ENCODE peak calls at places on chromosomes 6 and 20, in eight cellular contexts. One of them, this sample, is unnamed.

GRCh38 chr6:166541876-166542579 is 44.5 kb downstream of the RAMACL start:
- DNase-seq in neural progenitor cell: no peak
- DNase-seq in esophagus squamous epithelium: no peak
- DNase-seq in ELR: no peak
- DNase-seq in mucosa of descending colon: no peak
- DNase-seq in HTR-8/SVneo: no peak
- DNase-seq in cardiac muscle cell: no peak
- DNase-seq in activated CD4-positive, alpha-beta T cell treated with anti-CD3 and anti-CD28 coated beads for 1 hour: no peak
- DNase-seq in this sample: no peak

GRCh38 chr6:170073846-170074245 is 217.0 kb downstream of the DLL1 start:
- DNase-seq in neural progenitor cell: no peak
- DNase-seq in esophagus squamous epithelium: no peak
- DNase-seq in ELR: no peak
- DNase-seq in mucosa of descending colon: no peak
- DNase-seq in HTR-8/SVneo: no peak
- DNase-seq in cardiac muscle cell: no peak
- DNase-seq in activated CD4-positive, alpha-beta T cell treated with anti-CD3 and anti-CD28 coated beads for 1 hour: no peak
- DNase-seq in this sample: peak

GRCh38 chr6:87212596-87212995 is 57.2 kb downstream of the ZNF292 start:
- DNase-seq in neural progenitor cell: no peak
- DNase-seq in esophagus squamous epithelium: no peak
- DNase-seq in ELR: no peak
- DNase-seq in mucosa of descending colon: no peak
- DNase-seq in HTR-8/SVneo: no peak
- DNase-seq in cardiac muscle cell: no peak
- DNase-seq in activated CD4-positive, alpha-beta T cell treated with anti-CD3 and anti-CD28 coated beads for 1 hour: no peak
- DNase-seq in this sample: no peak

GRCh38 chr6:129675669-129676472 is 34.1 kb downstream of the ARHGAP18 start:
- DNase-seq in neural progenitor cell: no peak
- DNase-seq in esophagus squamous epithelium: no peak
- DNase-seq in ELR: no peak
- DNase-seq in mucosa of descending colon: no peak
- DNase-seq in HTR-8/SVneo: no peak
- DNase-seq in cardiac muscle cell: no peak
- DNase-seq in activated CD4-positive, alpha-beta T cell treated with anti-CD3 and anti-CD28 coated beads for 1 hour: no peak
- DNase-seq in this sample: no peak

GRCh38 chr6:158938811-158939254 is 61.2 kb downstream of the RSPH3 start:
- DNase-seq in neural progenitor cell: peak
- DNase-seq in esophagus squamous epithelium: no peak
- DNase-seq in ELR: peak
- DNase-seq in mucosa of descending colon: peak
- DNase-seq in HTR-8/SVneo: no peak
- DNase-seq in cardiac muscle cell: no peak
- DNase-seq in activated CD4-positive, alpha-beta T cell treated with anti-CD3 and anti-CD28 coated beads for 1 hour: no peak
- DNase-seq in this sample: no peak

GRCh38 chr6:26017567-26017966 is 55.0 kb downstream of the TRIM38 start:
- DNase-seq in neural progenitor cell: no peak
- DNase-seq in esophagus squamous epithelium: no peak
- DNase-seq in ELR: peak
- DNase-seq in mucosa of descending colon: peak
- DNase-seq in HTR-8/SVneo: peak
- DNase-seq in cardiac muscle cell: no peak
- DNase-seq in activated CD4-positive, alpha-beta T cell treated with anti-CD3 and anti-CD28 coated beads for 1 hour: peak
- DNase-seq in this sample: peak

GRCh38 chr6:167907837-167908681 is 81.3 kb downstream of the AFDN start:
- DNase-seq in neural progenitor cell: no peak
- DNase-seq in esophagus squamous epithelium: no peak
- DNase-seq in ELR: peak
- DNase-seq in mucosa of descending colon: no peak
- DNase-seq in HTR-8/SVneo: peak
- DNase-seq in cardiac muscle cell: peak
- DNase-seq in activated CD4-positive, alpha-beta T cell treated with anti-CD3 and anti-CD28 coated beads for 1 hour: no peak
- DNase-seq in this sample: no peak

GRCh38 chr20:38700926-38701325 is 23.4 kb upstream of the SLC32A1 start:
- DNase-seq in neural progenitor cell: no peak
- DNase-seq in esophagus squamous epithelium: no peak
- DNase-seq in ELR: no peak
- DNase-seq in mucosa of descending colon: no peak
- DNase-seq in HTR-8/SVneo: no peak
- DNase-seq in cardiac muscle cell: no peak
- DNase-seq in activated CD4-positive, alpha-beta T cell treated with anti-CD3 and anti-CD28 coated beads for 1 hour: no peak
- DNase-seq in this sample: no peak

GRCh38 chr6:138795809-138796469 is at the start of gene ECT2L:
- DNase-seq in neural progenitor cell: peak
- DNase-seq in esophagus squamous epithelium: no peak
- DNase-seq in ELR: peak
- DNase-seq in mucosa of descending colon: peak
- DNase-seq in HTR-8/SVneo: no peak
- DNase-seq in cardiac muscle cell: peak
- DNase-seq in activated CD4-positive, alpha-beta T cell treated with anti-CD3 and anti-CD28 coated beads for 1 hour: no peak
- DNase-seq in this sample: no peak

GRCh38 chr6:48141975-48142374 is 31.0 kb upstream of the PTCHD4 start:
- DNase-seq in neural progenitor cell: no peak
- DNase-seq in esophagus squamous epithelium: no peak
- DNase-seq in ELR: no peak
- DNase-seq in mucosa of descending colon: no peak
- DNase-seq in HTR-8/SVneo: no peak
- DNase-seq in cardiac muscle cell: no peak
- DNase-seq in activated CD4-positive, alpha-beta T cell treated with anti-CD3 and anti-CD28 coated beads for 1 hour: no peak
- DNase-seq in this sample: no peak

GRCh38 chr20:63472159-63472811 is at the start of gene KCNQ2:
- DNase-seq in neural progenitor cell: peak
- DNase-seq in esophagus squamous epithelium: no peak
- DNase-seq in ELR: no peak
- DNase-seq in mucosa of descending colon: no peak
- DNase-seq in HTR-8/SVneo: no peak
- DNase-seq in cardiac muscle cell: peak
- DNase-seq in activated CD4-positive, alpha-beta T cell treated with anti-CD3 and anti-CD28 coated beads for 1 hour: no peak
- DNase-seq in this sample: no peak

GRCh38 chr6:149049230-149049629 is 268.3 kb upstream of the TAB2 start:
- DNase-seq in neural progenitor cell: no peak
- DNase-seq in esophagus squamous epithelium: no peak
- DNase-seq in ELR: peak
- DNase-seq in mucosa of descending colon: no peak
- DNase-seq in HTR-8/SVneo: no peak
- DNase-seq in cardiac muscle cell: no peak
- DNase-seq in activated CD4-positive, alpha-beta T cell treated with anti-CD3 and anti-CD28 coated beads for 1 hour: no peak
- DNase-seq in this sample: no peak

GRCh38 chr20:36093025-36093803 is 61.3 kb upstream of the EPB41L1 start:
- DNase-seq in neural progenitor cell: peak
- DNase-seq in esophagus squamous epithelium: peak
- DNase-seq in ELR: peak
- DNase-seq in mucosa of descending colon: peak
- DNase-seq in HTR-8/SVneo: no peak
- DNase-seq in cardiac muscle cell: peak
- DNase-seq in activated CD4-positive, alpha-beta T cell treated with anti-CD3 and anti-CD28 coated beads for 1 hour: peak
- DNase-seq in this sample: peak

GRCh38 chr6:147434508-147434907 is 74.0 kb upstream of the SAMD5 start:
- DNase-seq in neural progenitor cell: no peak
- DNase-seq in esophagus squamous epithelium: no peak
- DNase-seq in ELR: no peak
- DNase-seq in mucosa of descending colon: no peak
- DNase-seq in HTR-8/SVneo: no peak
- DNase-seq in cardiac muscle cell: no peak
- DNase-seq in activated CD4-positive, alpha-beta T cell treated with anti-CD3 and anti-CD28 coated beads for 1 hour: no peak
- DNase-seq in this sample: no peak

GRCh38 chr6:22108199-22108598 is 188.6 kb downstream of the PRL start:
- DNase-seq in neural progenitor cell: no peak
- DNase-seq in esophagus squamous epithelium: no peak
- DNase-seq in ELR: no peak
- DNase-seq in mucosa of descending colon: no peak
- DNase-seq in HTR-8/SVneo: no peak
- DNase-seq in cardiac muscle cell: no peak
- DNase-seq in activated CD4-positive, alpha-beta T cell treated with anti-CD3 and anti-CD28 coated beads for 1 hour: no peak
- DNase-seq in this sample: no peak

GRCh38 chr20:13877789-13878188 is 93.0 kb downstream of the NDUFAF5 start:
- DNase-seq in neural progenitor cell: no peak
- DNase-seq in esophagus squamous epithelium: no peak
- DNase-seq in ELR: no peak
- DNase-seq in mucosa of descending colon: no peak
- DNase-seq in HTR-8/SVneo: no peak
- DNase-seq in cardiac muscle cell: no peak
- DNase-seq in activated CD4-positive, alpha-beta T cell treated with anti-CD3 and anti-CD28 coated beads for 1 hour: no peak
- DNase-seq in this sample: no peak

GRCh38 chr6:111782887-111783286 is 90.4 kb downstream of the FYN start:
- DNase-seq in neural progenitor cell: no peak
- DNase-seq in esophagus squamous epithelium: no peak
- DNase-seq in ELR: no peak
- DNase-seq in mucosa of descending colon: no peak
- DNase-seq in HTR-8/SVneo: no peak
- DNase-seq in cardiac muscle cell: no peak
- DNase-seq in activated CD4-positive, alpha-beta T cell treated with anti-CD3 and anti-CD28 coated beads for 1 hour: no peak
- DNase-seq in this sample: no peak

GRCh38 chr20:62737971-62738881 is 29.6 kb downstream of the NTSR1 start:
- DNase-seq in neural progenitor cell: peak
- DNase-seq in esophagus squamous epithelium: no peak
- DNase-seq in ELR: no peak
- DNase-seq in mucosa of descending colon: peak
- DNase-seq in HTR-8/SVneo: no peak
- DNase-seq in cardiac muscle cell: no peak
- DNase-seq in activated CD4-positive, alpha-beta T cell treated with anti-CD3 and anti-CD28 coated beads for 1 hour: no peak
- DNase-seq in this sample: no peak

GRCh38 chr6:157823001-157823522 is at the start of gene SNX9:
- DNase-seq in neural progenitor cell: peak
- DNase-seq in esophagus squamous epithelium: no peak
- DNase-seq in ELR: peak
- DNase-seq in mucosa of descending colon: peak
- DNase-seq in HTR-8/SVneo: peak
- DNase-seq in cardiac muscle cell: peak
- DNase-seq in activated CD4-positive, alpha-beta T cell treated with anti-CD3 and anti-CD28 coated beads for 1 hour: peak
- DNase-seq in this sample: peak

GRCh38 chr6:56047931-56048520 is 172.6 kb upstream of the BMP5 start:
- DNase-seq in neural progenitor cell: no peak
- DNase-seq in esophagus squamous epithelium: no peak
- DNase-seq in ELR: no peak
- DNase-seq in mucosa of descending colon: no peak
- DNase-seq in HTR-8/SVneo: no peak
- DNase-seq in cardiac muscle cell: no peak
- DNase-seq in activated CD4-positive, alpha-beta T cell treated with anti-CD3 and anti-CD28 coated beads for 1 hour: no peak
- DNase-seq in this sample: no peak

GRCh38 chr6:136753624-136754023 is 38.7 kb downstream of the MAP3K5 start:
- DNase-seq in neural progenitor cell: no peak
- DNase-seq in esophagus squamous epithelium: no peak
- DNase-seq in ELR: no peak
- DNase-seq in mucosa of descending colon: no peak
- DNase-seq in HTR-8/SVneo: no peak
- DNase-seq in cardiac muscle cell: no peak
- DNase-seq in activated CD4-positive, alpha-beta T cell treated with anti-CD3 and anti-CD28 coated beads for 1 hour: peak
- DNase-seq in this sample: peak

GRCh38 chr6:106694343-106694742 is 65.0 kb downstream of the QRSL1 start:
- DNase-seq in neural progenitor cell: no peak
- DNase-seq in esophagus squamous epithelium: no peak
- DNase-seq in ELR: no peak
- DNase-seq in mucosa of descending colon: no peak
- DNase-seq in HTR-8/SVneo: no peak
- DNase-seq in cardiac muscle cell: no peak
- DNase-seq in activated CD4-positive, alpha-beta T cell treated with anti-CD3 and anti-CD28 coated beads for 1 hour: no peak
- DNase-seq in this sample: no peak

GRCh38 chr6:17705428-17705777 is 1.3 kb downstream of the NUP153 start:
- DNase-seq in neural progenitor cell: no peak
- DNase-seq in esophagus squamous epithelium: no peak
- DNase-seq in ELR: peak
- DNase-seq in mucosa of descending colon: no peak
- DNase-seq in HTR-8/SVneo: peak
- DNase-seq in cardiac muscle cell: peak
- DNase-seq in activated CD4-positive, alpha-beta T cell treated with anti-CD3 and anti-CD28 coated beads for 1 hour: no peak
- DNase-seq in this sample: no peak

GRCh38 chr20:9966966-9967365 is 67.8 kb upstream of the ANKEF1 start:
- DNase-seq in neural progenitor cell: peak
- DNase-seq in esophagus squamous epithelium: no peak
- DNase-seq in ELR: peak
- DNase-seq in mucosa of descending colon: no peak
- DNase-seq in HTR-8/SVneo: no peak
- DNase-seq in cardiac muscle cell: no peak
- DNase-seq in activated CD4-positive, alpha-beta T cell treated with anti-CD3 and anti-CD28 coated beads for 1 hour: no peak
- DNase-seq in this sample: no peak

This sample was measured in activated CD4-positive, CD25-positive, alpha-beta regulatory T cell treated with anti-CD3 and anti-CD28 coated beads, Interleukin-2, amount 50 U/mL, for 72 hours.